ENCODE peak calls at places on chromosome 19, in four cellular contexts. C is HL-60, Y is heart left ventricle, Q is neural progenitor cell. X is an unnamed sample. For H3K27me3, the result is how much of the 10 kb centered on the place peaks cover.

GRCh38 chr19:19444694-19445155 is 39.2 kb downstream of the GATAD2A start:
- DNase-seq in Q (no peak), C (peak), Y (no peak), X (no peak)

GRCh38 chr19:14410054-14410774 is 8.9 kb downstream of the DDX39A start:
- DNase-seq in C (no peak), Q (no peak), Y (no peak), X (no peak)

GRCh38 chr19:3783660-3784584 is 2.3 kb downstream of the MATK start:
- DNase-seq in Y (no peak), C (no peak), Q (peak), X (no peak)

GRCh38 chr19:56504581-56504980 is 3.1 kb upstream of the ZNF471 start:
- DNase-seq in C (no peak), Y (no peak), Q (no peak), X (no peak)

GRCh38 chr19:14393303-14393702 is 12.1 kb downstream of the ADGRE5 start:
- DNase-seq in Q (peak), Y (no peak), C (no peak), X (no peak)

GRCh38 chr19:38656171-38656981 is 8.9 kb downstream of the ACTN4 start:
- DNase-seq in Y (no peak), C (peak), Q (no peak), X (peak)

GRCh38 chr19:3188627-3189596 is 3.2 kb downstream of the NCLN start:
- DNase-seq in Y (no peak), Q (no peak), C (peak), X (no peak)

GRCh38 chr19:58586131-58586765 is 13.1 kb upstream of the MZF1 start:
- DNase-seq in Y (no peak), Q (no peak), C (no peak), X (no peak)

GRCh38 chr19:6891761-6892385 is 4.5 kb downstream of the ADGRE1 start:
- DNase-seq in Q (no peak), Y (no peak), C (peak), X (no peak)

GRCh38 chr19:43625918-43626579 is 6.6 kb upstream of the ZNF428 start:
- DNase-seq in Q (peak), C (no peak), Y (no peak), X (peak)

GRCh38 chr19:42422092-42422575 is 5.1 kb downstream of the LIPE start:
- DNase-seq in Q (no peak), C (no peak), Y (peak), X (no peak)

GRCh38 chr19:34495416-34495815 is 13.9 kb downstream of the WTIP start:
- DNase-seq in Y (no peak), C (no peak), Q (no peak), X (no peak)

GRCh38 chr19:19458110-19458816 is 52.8 kb downstream of the GATAD2A start:
- DNase-seq in Y (no peak), C (no peak), Q (no peak), X (no peak)

DNA sequence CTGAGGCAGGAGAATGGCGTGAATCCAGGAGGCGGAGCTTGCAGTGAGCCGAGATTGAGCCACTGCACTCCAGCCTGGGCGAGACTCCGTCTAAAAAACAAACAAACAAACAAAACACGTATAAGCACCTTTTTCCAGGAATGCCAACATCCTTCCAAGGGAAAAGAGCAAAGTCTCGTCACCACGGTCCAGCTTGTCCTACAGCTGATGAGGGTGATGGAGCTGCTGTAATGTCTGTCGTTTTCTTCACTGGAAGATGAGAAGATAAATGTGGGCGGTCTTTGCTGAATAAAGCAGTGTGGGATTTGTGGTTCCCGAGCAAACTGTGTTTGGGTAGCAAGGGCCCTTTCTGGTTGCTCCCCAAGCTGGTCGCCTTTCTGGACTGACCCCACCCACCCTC is 166.6 kb downstream of the PTPRS start:
- DNase-seq in C (no peak), Q (no peak), Y (peak), X (no peak)
- H3K27ac ChIP-seq in C (no peak), Q (no peak), Y (no peak), X (no peak)

DNA sequence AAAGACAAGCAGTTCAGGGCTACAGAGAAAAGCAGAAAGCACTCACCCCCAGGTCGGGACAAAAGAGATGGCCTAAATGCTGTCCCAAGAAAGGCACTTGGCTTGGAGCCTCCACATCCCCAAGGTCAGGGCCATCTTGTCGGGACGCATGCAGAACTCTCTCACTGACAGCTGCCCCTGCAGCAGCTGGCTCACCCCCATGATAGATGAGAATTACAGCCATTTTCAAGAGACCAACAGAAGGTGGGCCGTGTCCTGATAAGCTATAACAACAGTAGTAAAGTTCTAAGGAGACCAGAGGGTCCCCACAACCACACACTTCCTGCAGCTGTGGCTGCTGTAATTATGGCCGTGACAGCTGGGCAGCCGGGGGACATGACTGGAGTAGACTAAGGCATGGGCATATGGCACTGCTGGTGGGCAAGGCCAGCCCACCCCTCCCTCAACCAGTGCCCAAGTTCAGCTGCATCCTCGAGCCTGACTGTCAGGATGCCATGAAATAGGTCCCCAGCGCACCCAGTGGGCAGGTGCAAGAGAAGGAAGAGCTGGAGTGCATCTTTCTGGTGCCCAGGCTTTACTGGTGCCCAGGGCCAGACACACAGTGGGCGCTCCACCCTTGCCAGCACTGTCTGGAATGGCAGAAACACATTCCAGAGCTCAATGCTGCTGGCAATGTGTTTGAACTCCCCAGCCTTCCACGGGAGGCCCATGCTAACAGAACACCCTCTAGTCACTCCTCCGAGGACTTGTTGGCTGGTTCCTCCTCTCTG is 436.7 kb upstream of the ZNF507 start:
- DNase-seq in Y (no peak), C (no peak), Q (no peak), X (no peak)
- H3K27me3 ChIP-seq in Y (under half), C (under half), Q (under half), X (under half)

DNA sequence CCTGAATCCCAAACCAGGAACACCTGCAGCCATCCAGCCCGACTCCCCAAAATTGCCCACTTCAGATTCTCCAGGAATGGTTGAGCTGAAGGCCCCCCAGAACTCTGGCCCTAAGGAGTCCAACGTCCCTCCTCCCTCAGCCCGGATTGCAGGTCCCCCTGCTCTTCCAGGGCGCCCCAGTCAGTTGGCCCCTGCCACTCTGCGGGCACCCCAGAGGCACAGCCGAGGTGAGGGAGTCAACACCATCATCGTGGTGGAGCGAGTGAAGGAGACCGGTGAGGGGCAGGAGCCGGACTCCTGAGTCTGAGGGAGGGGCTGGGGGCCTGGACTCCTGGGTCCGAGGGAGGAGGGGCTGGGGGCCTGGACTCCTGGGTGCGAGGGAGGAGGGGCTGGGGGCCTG is 2.2 kb downstream of the GFY start:
- DNase-seq in C (no peak), Q (no peak), Y (no peak), X (no peak)
- H3K27ac ChIP-seq in C (no peak), Q (no peak), Y (no peak), X (no peak)

GRCh38 chr19:998064-998463 is 2.2 kb upstream of the GRIN3B start:
- DNase-seq in C (no peak), Q (no peak), Y (no peak), X (no peak)
- H3K27me3 ChIP-seq in C (under half), Q (half or more), Y (half or more), X (under half)

DNA sequence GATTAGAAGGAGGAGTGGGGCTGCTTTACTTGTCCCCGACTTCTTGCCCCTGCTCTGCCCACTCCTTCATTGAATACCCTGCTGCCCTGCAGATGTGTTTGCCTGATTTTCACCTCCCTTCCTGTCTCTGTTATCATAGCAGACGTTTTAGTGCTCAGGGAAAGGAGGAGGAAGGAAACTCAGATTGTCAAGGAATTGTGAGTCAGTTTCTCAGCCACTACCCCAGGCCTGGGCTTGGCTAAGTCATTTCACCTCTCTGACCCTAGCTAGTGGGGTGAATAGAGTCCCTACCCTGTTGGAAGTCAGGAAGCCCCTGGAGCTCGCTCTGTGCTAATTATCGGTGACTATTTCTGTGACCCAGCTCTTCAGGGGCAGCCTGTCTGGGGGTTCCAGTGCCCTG is 3.9 kb downstream of the BCKDHA start:
- DNase-seq in Y (no peak), C (no peak), Q (no peak), X (no peak)
- H3K27ac ChIP-seq in Y (peak), C (no peak), Q (no peak), X (no peak)

DNA sequence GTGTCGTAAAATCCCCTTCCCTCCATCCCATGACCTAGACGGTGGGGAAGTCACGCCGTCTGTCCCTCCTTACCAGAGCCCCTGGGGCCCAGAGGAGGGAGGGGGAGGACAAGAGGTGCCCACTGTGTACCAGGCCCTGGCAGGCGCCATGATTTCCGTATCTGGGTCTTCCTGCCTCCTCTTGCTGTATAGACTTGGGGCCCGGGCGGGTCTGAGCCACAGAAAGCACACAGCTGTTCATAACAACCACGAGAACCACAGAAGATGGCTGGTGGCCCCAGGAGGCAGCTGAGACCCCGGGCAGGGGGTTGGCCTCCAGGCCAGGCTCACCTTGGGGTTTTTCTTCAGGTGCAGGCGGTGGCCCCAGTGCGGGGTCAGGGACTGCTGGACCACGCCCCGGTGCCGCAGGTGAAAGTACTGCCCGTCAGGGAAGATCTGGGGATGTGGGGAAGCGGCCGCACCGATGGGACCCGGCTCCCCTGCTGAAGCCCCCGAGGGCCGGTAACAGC is 633 bp downstream of the PCSK4 start:
- DNase-seq in Y (peak), C (peak), Q (no peak), X (no peak)
- H3K27me3 ChIP-seq in Y (under half), C (under half), Q (under half), X (under half)

GRCh38 chr19:10283786-10284540 is 2.8 kb upstream of the ICAM4 start:
- DNase-seq in Y (no peak), C (no peak), Q (no peak), X (no peak)
- H3K27ac ChIP-seq in Y (no peak), C (no peak), Q (no peak), X (no peak)

DNA sequence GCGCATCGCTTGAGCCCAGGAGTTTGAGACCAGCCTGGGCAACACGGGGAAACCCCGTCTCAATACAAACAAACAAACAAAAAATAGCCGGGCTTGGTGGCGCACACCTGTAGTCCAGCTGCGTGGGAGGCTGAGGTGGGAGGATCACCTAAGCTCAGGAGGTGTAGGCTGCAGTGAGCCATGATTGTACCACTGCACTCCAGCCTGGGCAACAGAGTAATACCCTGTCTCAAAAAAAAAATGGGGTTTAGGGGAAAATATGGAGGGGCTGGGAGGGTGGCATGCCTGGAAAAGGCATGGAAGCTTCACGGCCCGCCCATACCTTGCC is 1.9 kb upstream of the ISYNA1 start:
- DNase-seq in Y (no peak), Q (no peak), C (no peak), X (no peak)
- H3K27me3 ChIP-seq in Y (under half), Q (under half), C (under half), X (under half)

GRCh38 chr19:2095338-2095938 is 688 bp downstream of the MOB3A start:
- DNase-seq in C (no peak), Y (no peak), Q (peak), X (no peak)
- H3K27ac ChIP-seq in C (peak), Y (peak), Q (no peak), X (peak)